ENCODE peak calls at places on chromosome 12, in ten cellular contexts. One of them, this sample, is unnamed.

GRCh38 chr12:55771736-55772135 is 28.8 kb downstream of the GDF11 start:
- DNase-seq in AG04450: no peak
- DNase-seq in HTR-8/SVneo: no peak
- DNase-seq in smooth muscle cell of the brain vasculature: no peak
- DNase-seq in central memory CD4-positive, alpha-beta T cell: no peak
- DNase-seq in NCI-H2081 treated with DMSO at 0.1 percent for 48 hours: no peak
- DNase-seq in T-helper 2 cell: no peak
- DNase-seq in midbrain: no peak
- DNase-seq in adrenal gland: no peak
- DNase-seq in activated T-helper 9 cell treated with anti-CD3 and anti-CD28 coated beads, Interleukin-2, amount 50 U/mL, for 16 hours: no peak
- DNase-seq in this sample: no peak

GRCh38 chr12:32437095-32437515 is 37.7 kb downstream of the FGD4 start:
- DNase-seq in AG04450: peak; percentile 81
- DNase-seq in HTR-8/SVneo: peak; percentile 51
- DNase-seq in smooth muscle cell of the brain vasculature: no peak
- DNase-seq in central memory CD4-positive, alpha-beta T cell: no peak
- DNase-seq in NCI-H2081 treated with DMSO at 0.1 percent for 48 hours: no peak
- DNase-seq in T-helper 2 cell: no peak
- DNase-seq in midbrain: no peak
- DNase-seq in adrenal gland: no peak
- DNase-seq in activated T-helper 9 cell treated with anti-CD3 and anti-CD28 coated beads, Interleukin-2, amount 50 U/mL, for 16 hours: no peak
- DNase-seq in this sample: no peak

GRCh38 chr12:39443704-39444234 is 849 bp upstream of the KIF21A start:
- DNase-seq in AG04450: no peak
- DNase-seq in HTR-8/SVneo: no peak
- DNase-seq in smooth muscle cell of the brain vasculature: no peak
- DNase-seq in central memory CD4-positive, alpha-beta T cell: no peak
- DNase-seq in NCI-H2081 treated with DMSO at 0.1 percent for 48 hours: no peak
- DNase-seq in T-helper 2 cell: no peak
- DNase-seq in midbrain: peak; percentile 71
- DNase-seq in adrenal gland: no peak
- DNase-seq in activated T-helper 9 cell treated with anti-CD3 and anti-CD28 coated beads, Interleukin-2, amount 50 U/mL, for 16 hours: no peak
- DNase-seq in this sample: no peak

GRCh38 chr12:34033628-34034296 is 11.5 kb downstream of the ALG10 start:
- DNase-seq in AG04450: peak; percentile 2
- DNase-seq in HTR-8/SVneo: no peak
- DNase-seq in smooth muscle cell of the brain vasculature: no peak
- DNase-seq in central memory CD4-positive, alpha-beta T cell: peak; percentile 10
- DNase-seq in NCI-H2081 treated with DMSO at 0.1 percent for 48 hours: no peak
- DNase-seq in T-helper 2 cell: peak; percentile 6
- DNase-seq in midbrain: no peak
- DNase-seq in adrenal gland: no peak
- DNase-seq in activated T-helper 9 cell treated with anti-CD3 and anti-CD28 coated beads, Interleukin-2, amount 50 U/mL, for 16 hours: no peak
- DNase-seq in this sample: no peak

GRCh38 chr12:25725874-25726273 is 172.8 kb upstream of the LMNTD1 start:
- DNase-seq in AG04450: no peak
- DNase-seq in HTR-8/SVneo: no peak
- DNase-seq in smooth muscle cell of the brain vasculature: no peak
- DNase-seq in central memory CD4-positive, alpha-beta T cell: no peak
- DNase-seq in NCI-H2081 treated with DMSO at 0.1 percent for 48 hours: no peak
- DNase-seq in T-helper 2 cell: no peak
- DNase-seq in midbrain: no peak
- DNase-seq in adrenal gland: no peak
- DNase-seq in activated T-helper 9 cell treated with anti-CD3 and anti-CD28 coated beads, Interleukin-2, amount 50 U/mL, for 16 hours: no peak
- DNase-seq in this sample: no peak

GRCh38 chr12:116202940-116203339 is 74.6 kb downstream of the MED13L start:
- DNase-seq in AG04450: no peak
- DNase-seq in HTR-8/SVneo: no peak
- DNase-seq in smooth muscle cell of the brain vasculature: peak; percentile 33
- DNase-seq in central memory CD4-positive, alpha-beta T cell: no peak
- DNase-seq in NCI-H2081 treated with DMSO at 0.1 percent for 48 hours: no peak
- DNase-seq in T-helper 2 cell: no peak
- DNase-seq in midbrain: no peak
- DNase-seq in adrenal gland: no peak
- DNase-seq in activated T-helper 9 cell treated with anti-CD3 and anti-CD28 coated beads, Interleukin-2, amount 50 U/mL, for 16 hours: no peak
- DNase-seq in this sample: no peak

GRCh38 chr12:108340037-108340436 is 926 bp upstream of the CMKLR1 start:
- DNase-seq in AG04450: no peak
- DNase-seq in HTR-8/SVneo: no peak
- DNase-seq in smooth muscle cell of the brain vasculature: no peak
- DNase-seq in central memory CD4-positive, alpha-beta T cell: no peak
- DNase-seq in NCI-H2081 treated with DMSO at 0.1 percent for 48 hours: no peak
- DNase-seq in T-helper 2 cell: no peak
- DNase-seq in midbrain: no peak
- DNase-seq in adrenal gland: peak; percentile 36
- DNase-seq in activated T-helper 9 cell treated with anti-CD3 and anti-CD28 coated beads, Interleukin-2, amount 50 U/mL, for 16 hours: no peak
- DNase-seq in this sample: no peak

GRCh38 chr12:124499873-124500231 is 67.6 kb downstream of the NCOR2 start:
- DNase-seq in AG04450: no peak
- DNase-seq in HTR-8/SVneo: no peak
- DNase-seq in smooth muscle cell of the brain vasculature: no peak
- DNase-seq in central memory CD4-positive, alpha-beta T cell: no peak
- DNase-seq in NCI-H2081 treated with DMSO at 0.1 percent for 48 hours: no peak
- DNase-seq in T-helper 2 cell: no peak
- DNase-seq in midbrain: no peak
- DNase-seq in adrenal gland: no peak
- DNase-seq in activated T-helper 9 cell treated with anti-CD3 and anti-CD28 coated beads, Interleukin-2, amount 50 U/mL, for 16 hours: no peak
- DNase-seq in this sample: no peak

This sample was measured in T-cell.